ENCODE peak calls at places on chromosomes 1 and 21, in five cellular contexts. One of them, this sample, is unnamed. For H3K79me2, the result is how much of the 10 kb centered on the place peaks cover.

GRCh38 chr1:231702321-231702720 is 75.7 kb downstream of the DISC1 start:
- DNase-seq in GM23248: no peak
- DNase-seq in HCT116: no peak
- DNase-seq in DND-41: no peak
- DNase-seq in fibroblast of lung: no peak
- DNase-seq in this sample: no peak

GRCh38 chr1:14440166-14440565 is 158.3 kb upstream of the KAZN start:
- DNase-seq in GM23248: no peak
- DNase-seq in HCT116: no peak
- DNase-seq in DND-41: no peak
- DNase-seq in fibroblast of lung: no peak
- DNase-seq in this sample: no peak

GRCh38 chr1:117735045-117735992 is 129.5 kb downstream of the TENT5C start:
- DNase-seq in HCT116: no peak
- DNase-seq in GM23248: peak
- DNase-seq in DND-41: peak
- DNase-seq in fibroblast of lung: peak
- DNase-seq in this sample: no peak

GRCh38 chr1:7886346-7886745 is 33.5 kb upstream of the UTS2 start:
- DNase-seq in GM23248: no peak
- DNase-seq in DND-41: no peak
- DNase-seq in HCT116: no peak
- DNase-seq in fibroblast of lung: peak
- DNase-seq in this sample: no peak

GRCh38 chr1:153748903-153749302 is 21.1 kb downstream of the INTS3 start:
- DNase-seq in fibroblast of lung: peak
- DNase-seq in HCT116: no peak
- DNase-seq in DND-41: no peak
- DNase-seq in GM23248: no peak
- DNase-seq in this sample: no peak

GRCh38 chr1:37031419-37031818 is 2.9 kb downstream of the GRIK3 start:
- DNase-seq in GM23248: no peak
- DNase-seq in DND-41: no peak
- DNase-seq in HCT116: no peak
- DNase-seq in fibroblast of lung: no peak
- DNase-seq in this sample: no peak

GRCh38 chr1:23101891-23102688 is 66.6 kb downstream of the LUZP1 start:
- DNase-seq in fibroblast of lung: peak
- DNase-seq in HCT116: no peak
- DNase-seq in DND-41: no peak
- DNase-seq in GM23248: peak
- DNase-seq in this sample: no peak

GRCh38 chr1:1954015-1954414 is 34.9 kb upstream of the TMEM52 start:
- DNase-seq in fibroblast of lung: no peak
- DNase-seq in GM23248: no peak
- DNase-seq in DND-41: no peak
- DNase-seq in HCT116: no peak
- DNase-seq in this sample: no peak

GRCh38 chr1:177209357-177209756 is 38.6 kb downstream of the BRINP2 start:
- DNase-seq in fibroblast of lung: peak
- DNase-seq in GM23248: peak
- DNase-seq in HCT116: no peak
- DNase-seq in DND-41: no peak
- DNase-seq in this sample: no peak

GRCh38 chr1:27598902-27599528 is 4.9 kb downstream of the AHDC1 start:
- DNase-seq in fibroblast of lung: peak
- DNase-seq in DND-41: peak
- DNase-seq in GM23248: peak
- DNase-seq in HCT116: no peak
- DNase-seq in this sample: peak

GRCh38 chr1:91092503-91092902 is 70.7 kb upstream of the ZNF644 start:
- DNase-seq in GM23248: no peak
- DNase-seq in DND-41: no peak
- DNase-seq in HCT116: no peak
- DNase-seq in fibroblast of lung: peak
- DNase-seq in this sample: no peak

GRCh38 chr1:7449750-7450149 is 321.3 kb upstream of the VAMP3 start:
- DNase-seq in fibroblast of lung: no peak
- DNase-seq in GM23248: no peak
- DNase-seq in DND-41: no peak
- DNase-seq in HCT116: no peak
- DNase-seq in this sample: no peak

GRCh38 chr1:193437785-193438184 is 251.4 kb upstream of the B3GALT2 start:
- DNase-seq in fibroblast of lung: no peak
- DNase-seq in HCT116: no peak
- DNase-seq in DND-41: no peak
- DNase-seq in GM23248: no peak
- DNase-seq in this sample: no peak

GRCh38 chr1:21926065-21926464 is 11.0 kb downstream of the HSPG2 start:
- DNase-seq in GM23248: no peak
- DNase-seq in HCT116: no peak
- DNase-seq in DND-41: no peak
- DNase-seq in fibroblast of lung: no peak
- DNase-seq in this sample: no peak

GRCh38 chr1:232968965-232969364 is 18.6 kb downstream of the NTPCR start:
- DNase-seq in HCT116: no peak
- DNase-seq in DND-41: peak
- DNase-seq in GM23248: peak
- DNase-seq in fibroblast of lung: peak
- DNase-seq in this sample: no peak

GRCh38 chr1:117970251-117970650 is 40.7 kb downstream of the WDR3 start:
- DNase-seq in DND-41: no peak
- DNase-seq in GM23248: no peak
- DNase-seq in HCT116: no peak
- DNase-seq in fibroblast of lung: no peak
- DNase-seq in this sample: no peak

GRCh38 chr1:3733603-3734591 is 18.4 kb upstream of the CCDC27 start:
- DNase-seq in HCT116: no peak
- DNase-seq in GM23248: no peak
- DNase-seq in fibroblast of lung: no peak
- DNase-seq in DND-41: no peak
- DNase-seq in this sample: no peak

GRCh38 chr1:88327391-88328267 is 356.4 kb upstream of the PKN2 start:
- DNase-seq in DND-41: no peak
- DNase-seq in GM23248: peak
- DNase-seq in fibroblast of lung: peak
- DNase-seq in HCT116: peak
- DNase-seq in this sample: no peak

GRCh38 chr1:169271094-169271493 is 96.5 kb downstream of the NME7 start:
- DNase-seq in DND-41: no peak
- DNase-seq in HCT116: no peak
- DNase-seq in GM23248: peak
- DNase-seq in fibroblast of lung: no peak
- DNase-seq in this sample: no peak

GRCh38 chr1:116393792-116394191 is 20.7 kb downstream of the ATP1A1 start:
- DNase-seq in fibroblast of lung: no peak
- DNase-seq in DND-41: no peak
- DNase-seq in HCT116: no peak
- DNase-seq in GM23248: no peak
- DNase-seq in this sample: no peak

GRCh38 chr1:154212083-154212482 is 6.0 kb upstream of the CFAP141 start:
- DNase-seq in DND-41: no peak
- DNase-seq in GM23248: no peak
- DNase-seq in HCT116: no peak
- DNase-seq in fibroblast of lung: no peak
- DNase-seq in this sample: no peak

GRCh38 chr1:39955547-39956539 is 898 bp downstream of the MFSD2A start:
- DNase-seq in GM23248: peak
- DNase-seq in fibroblast of lung: peak
- DNase-seq in HCT116: peak
- DNase-seq in DND-41: peak
- DNase-seq in this sample: peak

GRCh38 chr1:173666646-173667045 is 3.0 kb downstream of the ANKRD45 start:
- DNase-seq in DND-41: no peak
- DNase-seq in fibroblast of lung: peak
- DNase-seq in HCT116: no peak
- DNase-seq in GM23248: peak
- DNase-seq in this sample: no peak

GRCh38 chr1:171794085-171794484 is 12.6 kb downstream of the METTL13 start:
- DNase-seq in HCT116: no peak
- DNase-seq in fibroblast of lung: peak
- DNase-seq in GM23248: peak
- DNase-seq in DND-41: peak
- DNase-seq in this sample: no peak

GRCh38 chr1:214445846-214446614 is 105.4 kb downstream of the PTPN14 start:
- DNase-seq in GM23248: peak
- DNase-seq in DND-41: no peak
- DNase-seq in HCT116: peak
- DNase-seq in fibroblast of lung: peak
- DNase-seq in this sample: peak

GRCh38 chr1:224623743-224624333 is 7.7 kb downstream of the CNIH3 start:
- DNase-seq in HCT116: no peak
- DNase-seq in DND-41: peak
- DNase-seq in fibroblast of lung: peak
- DNase-seq in GM23248: peak
- DNase-seq in this sample: no peak

GRCh38 chr1:180935326-180936109 is 22.8 kb downstream of the KIAA1614 start:
- DNase-seq in HCT116: no peak
- DNase-seq in DND-41: no peak
- DNase-seq in GM23248: no peak
- DNase-seq in fibroblast of lung: no peak
- DNase-seq in this sample: peak

GRCh38 chr1:21492171-21492625 is 17.0 kb upstream of the ALPL start:
- DNase-seq in HCT116: no peak
- DNase-seq in GM23248: no peak
- DNase-seq in fibroblast of lung: no peak
- DNase-seq in DND-41: no peak
- DNase-seq in this sample: no peak

GRCh38 chr1:119774746-119775495 is 6.2 kb upstream of the HMGCS2 start:
- DNase-seq in DND-41: no peak
- DNase-seq in fibroblast of lung: no peak
- DNase-seq in GM23248: no peak
- DNase-seq in HCT116: no peak
- DNase-seq in this sample: no peak

GRCh38 chr1:246068619-246069509 is 438.2 kb downstream of the SMYD3 start:
- DNase-seq in DND-41: no peak
- DNase-seq in HCT116: no peak
- DNase-seq in fibroblast of lung: no peak
- DNase-seq in GM23248: peak
- DNase-seq in this sample: no peak

GRCh38 chr1:33388989-33389771 is 41.7 kb downstream of the PHC2 start:
- DNase-seq in HCT116: no peak
- DNase-seq in GM23248: peak
- DNase-seq in fibroblast of lung: peak
- DNase-seq in DND-41: no peak
- DNase-seq in this sample: no peak
- H3K79me2 ChIP-seq in HCT116: half or more
- H3K79me2 ChIP-seq in GM23248: under half
- H3K79me2 ChIP-seq in fibroblast of lung: under half
- H3K79me2 ChIP-seq in DND-41: under half
- H3K79me2 ChIP-seq in this sample: under half

DNA sequence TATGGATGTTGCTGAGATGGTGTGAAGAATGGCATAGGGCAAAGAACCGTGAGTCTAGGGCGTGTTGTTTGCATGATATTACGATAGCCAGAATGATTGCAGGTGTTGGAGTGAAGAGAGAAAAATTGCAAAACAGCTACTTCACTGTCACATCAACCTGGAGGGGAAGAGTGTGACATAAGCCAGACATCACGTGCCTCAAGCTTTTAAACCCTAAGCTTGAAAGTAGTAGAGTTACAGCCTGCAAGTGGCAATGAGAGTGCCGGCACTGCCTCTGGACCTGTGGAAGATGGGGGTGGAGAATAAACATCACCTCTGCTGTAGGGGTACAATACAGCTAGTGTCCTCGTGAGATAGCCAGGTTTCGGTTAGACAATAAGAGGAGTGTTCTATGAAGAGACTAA is 11.1 kb downstream of the EEIG2 start:
- DNase-seq in GM23248: no peak
- DNase-seq in fibroblast of lung: no peak
- DNase-seq in DND-41: no peak
- DNase-seq in HCT116: no peak
- DNase-seq in this sample: no peak
- H3K79me2 ChIP-seq in GM23248: under half
- H3K79me2 ChIP-seq in fibroblast of lung: under half
- H3K79me2 ChIP-seq in DND-41: under half
- H3K79me2 ChIP-seq in HCT116: under half
- H3K79me2 ChIP-seq in this sample: under half

DNA sequence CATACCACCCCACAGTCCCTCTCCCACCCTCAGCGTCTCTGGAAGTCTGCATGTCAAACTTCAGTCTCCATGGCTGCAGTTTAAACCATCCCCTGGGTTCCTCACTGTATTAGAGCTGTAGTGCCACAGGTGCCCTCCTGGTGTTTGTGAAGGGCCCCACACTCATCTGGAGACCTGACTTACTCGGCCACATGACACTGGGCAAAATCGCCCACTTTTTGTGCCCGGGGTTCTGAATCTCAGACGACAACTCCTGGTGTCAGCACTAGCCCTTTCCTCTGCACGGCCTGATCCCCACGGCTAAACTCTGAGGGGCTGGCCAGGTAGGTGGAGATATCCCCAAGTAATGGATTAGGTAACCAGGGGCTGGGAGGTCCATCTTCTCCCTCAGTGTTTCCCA is 6.5 kb downstream of the INKA2 start:
- DNase-seq in fibroblast of lung: no peak
- DNase-seq in DND-41: no peak
- DNase-seq in HCT116: no peak
- DNase-seq in GM23248: no peak
- DNase-seq in this sample: no peak
- H3K79me2 ChIP-seq in fibroblast of lung: half or more
- H3K79me2 ChIP-seq in DND-41: under half
- H3K79me2 ChIP-seq in HCT116: under half
- H3K79me2 ChIP-seq in GM23248: under half
- H3K79me2 ChIP-seq in this sample: under half

GRCh38 chr1:68188644-68189340 is 43.5 kb downstream of the WLS start:
- DNase-seq in fibroblast of lung: peak
- DNase-seq in DND-41: no peak
- DNase-seq in GM23248: no peak
- DNase-seq in HCT116: no peak
- DNase-seq in this sample: no peak
- H3K79me2 ChIP-seq in fibroblast of lung: under half
- H3K79me2 ChIP-seq in DND-41: under half
- H3K79me2 ChIP-seq in GM23248: under half
- H3K79me2 ChIP-seq in HCT116: under half
- H3K79me2 ChIP-seq in this sample: under half

DNA sequence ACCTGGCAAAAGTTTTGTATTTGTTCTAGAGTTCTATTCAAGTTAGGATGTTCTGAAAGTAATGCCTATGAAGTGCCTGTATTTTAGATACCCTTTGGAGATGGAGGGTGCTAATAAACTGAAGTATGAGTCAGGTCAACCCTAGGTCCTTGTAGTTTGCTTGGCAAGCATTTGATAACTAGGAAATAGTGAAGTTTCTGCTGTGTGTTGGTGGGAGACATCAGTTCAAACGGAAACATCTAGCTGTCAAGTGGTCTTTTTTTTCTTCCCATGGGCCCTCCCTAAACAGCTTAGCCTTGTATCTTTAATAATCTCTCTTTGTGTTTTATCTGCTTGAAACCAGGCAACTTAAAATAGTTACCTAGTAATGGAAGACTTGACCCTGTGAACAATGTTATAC is 4.5 kb downstream of the MRPS6 start:
- DNase-seq in HCT116: no peak
- DNase-seq in DND-41: no peak
- DNase-seq in GM23248: no peak
- DNase-seq in fibroblast of lung: no peak
- DNase-seq in this sample: no peak
- H3K79me2 ChIP-seq in HCT116: half or more
- H3K79me2 ChIP-seq in DND-41: half or more
- H3K79me2 ChIP-seq in GM23248: half or more
- H3K79me2 ChIP-seq in fibroblast of lung: half or more
- H3K79me2 ChIP-seq in this sample: half or more

This sample was measured in Karpas-422.